ENCODE peak calls at places on chromosome 14, in four cellular contexts. G, H, M and X are unnamed samples.

GRCh38 chr14:97380539-97380941 is 583.4 kb downstream of the VRK1 start:
- DNase-seq in G (no peak), M (no peak), H (no peak), X (peak; percentile 1)

GRCh38 chr14:32129124-32129523 is 52.0 kb downstream of the ARHGAP5 start:
- DNase-seq in M (no peak), H (no peak), G (no peak), X (peak; percentile 24)

GRCh38 chr14:55802986-55803431 is 223.0 kb downstream of the KTN1 start:
- DNase-seq in H (peak; percentile 38), M (peak; percentile 69), G (no peak), X (peak; percentile 54)

GRCh38 chr14:54487771-54488170 is 1.0 kb downstream of the GMFB start:
- DNase-seq in H (no peak), M (no peak), G (no peak), X (peak; percentile 79)

GRCh38 chr14:21069388-21070082 is 569 bp upstream of the ARHGEF40 start:
- DNase-seq in M (peak; percentile 85), H (no peak), G (no peak), X (no peak)

GRCh38 chr14:85131523-85131922 is 398.4 kb upstream of the FLRT2 start:
- DNase-seq in G (no peak), H (no peak), M (no peak), X (no peak)

GRCh38 chr14:64253672-64254071 is 40.5 kb downstream of the ESR2 start:
- DNase-seq in M (no peak), G (no peak), H (no peak), X (no peak)

GRCh38 chr14:20617138-20618003 is 24.1 kb downstream of the OR6S1 start:
- DNase-seq in M (no peak), H (no peak), G (no peak), X (no peak)

GRCh38 chr14:101446387-101446969 is 114.8 kb upstream of the DIO3 start:
- DNase-seq in M (no peak), G (no peak), H (no peak), X (no peak)

GRCh38 chr14:35400707-35401421 is 3.7 kb downstream of the NFKBIA start:
- DNase-seq in G (no peak), H (peak; percentile 28), M (peak; percentile 73), X (no peak)

GRCh38 chr14:56181666-56182065 is 63.5 kb downstream of the PELI2 start:
- DNase-seq in G (no peak), H (no peak), M (no peak), X (peak; percentile 81)

GRCh38 chr14:74978416-74978947 is 23.1 kb upstream of the PGF start:
- DNase-seq in G (no peak), H (no peak), M (no peak), X (no peak)

GRCh38 chr14:39454906-39455539 is 22.8 kb upstream of the FBXO33 start:
- DNase-seq in G (no peak), H (no peak), M (no peak), X (no peak)

GRCh38 chr14:104750658-104751057 is 2.3 kb upstream of the SIVA1 start:
- DNase-seq in H (peak; percentile 31), M (peak; percentile 34), G (no peak), X (peak; percentile 48)

GRCh38 chr14:94423465-94424056 is 29.0 kb downstream of the SERPINA11 start:
- DNase-seq in M (peak; percentile 80), H (peak; percentile 65), G (peak; percentile 24), X (peak; percentile 75)

GRCh38 chr14:103436533-103436932 is 51.3 kb downstream of the MARK3 start:
- DNase-seq in G (no peak), H (no peak), M (no peak), X (no peak)

GRCh38 chr14:63300854-63301253 is 17.9 kb downstream of the GPHB5 start:
- DNase-seq in H (no peak), G (no peak), M (no peak), X (no peak)

GRCh38 chr14:33617154-33617553 is 333.7 kb downstream of the EGLN3 start:
- DNase-seq in M (no peak), G (no peak), H (no peak), X (no peak)

GRCh38 chr14:54267172-54267571 is 129.6 kb upstream of the CDKN3 start:
- DNase-seq in G (peak; percentile 58), H (no peak), M (no peak), X (no peak)

GRCh38 chr14:34120185-34120977 is 169.5 kb upstream of the EGLN3 start:
- DNase-seq in H (no peak), G (no peak), M (no peak), X (no peak)

GRCh38 chr14:85566603-85567002 is 36.7 kb downstream of the FLRT2 start:
- DNase-seq in G (no peak), H (no peak), M (no peak), X (no peak)

DNA sequence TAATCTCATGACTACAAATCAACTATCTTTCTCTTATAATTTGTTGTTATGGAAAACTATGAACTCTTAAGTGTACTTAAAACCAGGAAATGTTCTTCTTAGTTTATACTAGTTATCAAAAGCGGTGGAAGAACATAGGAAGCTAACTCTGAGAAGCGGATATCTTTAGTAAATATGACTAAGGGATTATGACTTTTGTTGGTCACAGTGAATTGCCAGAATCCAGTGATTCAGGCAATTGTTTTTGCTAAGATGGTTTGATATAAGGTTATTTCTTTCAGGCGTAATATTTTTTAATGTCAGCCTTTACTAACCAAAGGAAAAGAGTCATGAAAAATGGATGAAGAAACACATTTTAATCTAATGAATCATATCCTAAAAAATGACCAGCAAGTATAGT is 473.5 kb downstream of the FOXG1 start:
- DNase-seq in H (no peak), M (no peak), G (no peak), X (no peak)
- TF ChIP-seq CHD4 in H (no peak), M (no peak), G (no peak), X (no peak)

GRCh38 chr14:22569106-22569748 is 19.8 kb downstream of the DAD1 start:
- DNase-seq in M (no peak), G (no peak), H (no peak), X (no peak)
- H3K4me1 ChIP-seq in M (peaks cover 29% of the 10 kb centered on the region), G (peaks cover 54% of the 10 kb centered on the region), H (no peaks in the 10 kb centered on the region), X (peaks cover 37% of the 10 kb centered on the region)

GRCh38 chr14:71408362-71409035 is 501.2 kb downstream of the PCNX1 start:
- DNase-seq in M (no peak), H (no peak), G (no peak), X (no peak)
- TF ChIP-seq CHD4 in M (no peak), H (no peak), G (no peak), X (no peak)

DNA sequence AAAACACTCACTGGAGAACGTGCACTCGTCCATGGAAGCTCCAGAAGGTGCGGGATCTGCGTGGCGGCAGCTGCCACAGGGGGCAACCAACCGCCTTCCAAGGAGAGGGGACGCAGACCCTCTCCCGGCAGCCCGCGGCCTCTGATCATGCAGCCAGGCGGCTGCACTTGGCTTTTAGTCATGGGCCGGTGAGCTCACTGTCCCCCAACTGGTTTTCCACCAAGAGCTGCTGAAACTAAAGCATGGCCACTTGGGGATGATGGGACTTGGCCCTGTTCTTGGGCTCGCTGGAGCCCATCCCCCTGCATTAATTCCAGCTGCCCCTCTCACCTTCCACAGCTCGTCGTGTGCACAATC is 39.1 kb downstream of the CCDC85C start:
- DNase-seq in G (no peak), M (no peak), H (no peak), X (no peak)
- H3K4me1 ChIP-seq in G (peaks cover 16% of the 10 kb centered on the region), M (peaks cover 95% of the 10 kb centered on the region), H (peaks cover 62% of the 10 kb centered on the region), X (peaks cover 86% of the 10 kb centered on the region)

DNA sequence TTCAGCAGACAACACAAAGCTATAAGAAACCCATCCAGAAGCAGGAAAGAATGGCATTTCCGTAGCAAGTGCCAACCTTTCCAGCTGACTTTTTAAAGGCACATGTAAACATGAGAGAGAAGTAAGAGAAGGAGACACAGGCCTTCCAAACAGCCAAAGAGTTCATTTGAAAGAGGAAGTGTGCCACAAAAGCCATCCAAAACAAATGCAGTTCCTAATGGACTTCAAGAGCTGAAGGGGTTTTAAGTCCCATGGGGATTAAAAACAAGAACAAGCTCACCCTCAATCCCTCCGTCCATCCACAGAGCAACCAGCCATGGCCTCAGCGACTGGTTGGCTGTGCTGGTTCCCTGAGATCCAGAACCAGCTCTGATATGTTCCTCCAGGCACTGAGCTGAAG is 4.5 kb upstream of the DPF3 start:
- DNase-seq in M (no peak), H (no peak), G (no peak), X (no peak)
- TF ChIP-seq CHD4 in M (no peak), H (no peak), G (no peak), X (no peak)

GRCh38 chr14:52936437-52936836 is 14.4 kb downstream of the FERMT2 start:
- DNase-seq in G (no peak), H (no peak), M (no peak), X (no peak)

GRCh38 chr14:52935847-52936246 is 15.0 kb downstream of the FERMT2 start:
- DNase-seq in G (no peak), H (no peak), M (no peak), X (no peak)

GRCh38 chr14:52937306-52937705 is 13.5 kb downstream of the FERMT2 start:
- DNase-seq in H (no peak), M (no peak), G (no peak), X (no peak)

GRCh38 chr14:52937869-52938268 is 13.0 kb downstream of the FERMT2 start:
- DNase-seq in G (no peak), H (no peak), M (no peak), X (no peak)

DNA sequence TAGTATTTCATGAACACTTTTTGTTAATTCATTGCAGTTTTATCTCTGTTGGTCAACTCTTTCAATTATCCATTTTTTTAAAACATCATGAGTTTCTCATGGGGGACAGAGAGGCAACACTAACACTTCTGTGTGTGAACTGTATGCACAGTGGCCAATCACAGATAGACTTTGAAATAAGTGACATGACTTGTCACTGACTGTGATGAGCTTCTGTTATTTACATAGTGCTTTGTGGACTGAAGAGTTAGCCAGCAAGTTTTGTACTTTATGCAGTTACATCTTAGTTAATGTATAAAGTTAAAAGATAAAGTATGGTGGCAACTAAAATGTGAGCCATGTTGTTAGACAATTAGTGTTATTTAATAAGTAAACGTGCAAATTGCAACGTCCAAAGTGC is 16.1 kb downstream of the FERMT2 start:
- DNase-seq in M (peak; percentile 55), G (no peak), H (no peak), X (no peak)
- H3K4me1 ChIP-seq in M (peaks cover 47% of the 10 kb centered on the region), G (no peaks in the 10 kb centered on the region), H (no peaks in the 10 kb centered on the region), X (peaks cover 31% of the 10 kb centered on the region)

DNA sequence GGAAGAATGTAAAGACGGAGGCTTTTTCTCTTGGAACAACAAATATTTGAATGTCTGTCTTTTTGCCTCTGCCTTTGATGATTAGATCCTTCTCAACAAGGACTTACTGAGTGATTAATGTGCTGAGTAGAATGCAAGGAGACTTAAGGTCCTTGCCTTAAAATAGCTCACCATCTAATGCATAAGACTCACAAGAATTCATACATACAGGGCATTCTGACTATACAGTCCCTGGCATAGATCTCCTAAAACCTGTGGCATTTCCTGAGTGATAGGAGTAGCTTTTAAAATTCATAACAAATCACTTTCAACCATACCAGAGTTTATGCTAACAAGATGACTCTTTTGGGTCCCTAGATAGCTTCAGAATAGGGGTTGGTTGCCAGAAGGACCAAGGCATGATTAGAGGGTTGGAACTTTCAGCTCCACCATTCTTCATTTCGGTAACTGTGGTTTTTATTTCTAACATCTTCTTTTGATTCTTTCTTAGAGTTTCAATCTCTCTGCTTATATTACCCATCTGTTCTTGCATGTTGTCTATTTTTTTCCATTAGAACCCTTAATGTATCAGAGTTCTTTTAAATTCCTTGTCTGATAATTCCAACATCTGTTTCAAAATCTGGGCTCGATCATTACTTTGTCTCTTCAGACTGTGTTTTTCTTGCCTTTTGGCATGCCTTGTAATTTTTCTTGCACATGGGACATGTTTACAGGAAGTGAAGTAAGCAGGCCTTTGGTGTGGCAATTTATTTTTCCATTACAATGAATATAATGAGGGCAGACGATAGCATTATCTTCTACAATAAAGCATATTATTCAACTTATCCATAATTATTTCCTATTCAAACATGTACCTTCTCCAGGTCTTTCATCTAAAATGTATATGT is 48.6 kb downstream of the STXBP6 start:
- DNase-seq in G (no peak), M (no peak), H (no peak), X (no peak)
- TF ChIP-seq CHD4 in G (no peak), M (no peak), H (no peak), X (no peak)

GRCh38 chr14:73753043-73753886 is 39.1 kb upstream of the PNMA1 start:
- DNase-seq in H (peak; percentile 92), G (no peak), M (peak; percentile 84), X (no peak)
- H3K4me1 ChIP-seq in H (peaks cover 68% of the 10 kb centered on the region), G (peaks cover 73% of the 10 kb centered on the region), M (peaks cover 99% of the 10 kb centered on the region), X (peaks cover 87% of the 10 kb centered on the region)